ENCODE peak calls at places on chromosomes 11 and 22, in six cellular contexts. S, N, O, W, U and A are unnamed samples.

GRCh38 chr11:46375392-46376101 is 5.9 kb upstream of the MDK start:
- DNase-seq in U (no peak), W (no peak), N (no peak), O (no peak), S (no peak), A (no peak)

GRCh38 chr22:39296535-39296934 is 22.9 kb downstream of the RPL3 start:
- DNase-seq in S (no peak), O (no peak), W (no peak), U (no peak), N (no peak), A (no peak)

GRCh38 chr22:20964799-20965103 is 2.3 kb upstream of the AIFM3 start:
- DNase-seq in U (no peak), N (no peak), W (no peak), O (no peak), S (no peak), A (no peak)

GRCh38 chr22:38760477-38761201 is 4.8 kb upstream of the SUN2 start:
- DNase-seq in U (no peak), O (no peak), W (peak; percentile 26), N (no peak), S (no peak), A (no peak)

GRCh38 chr11:96098511-96099241 is 174.8 kb upstream of the MTMR2 start:
- DNase-seq in U (no peak), S (no peak), W (no peak), O (no peak), N (no peak), A (no peak)

GRCh38 chr22:19619144-19620009 is 94.9 kb upstream of the SEPTIN5 start:
- DNase-seq in U (no peak), W (no peak), S (no peak), O (no peak), N (no peak), A (no peak)

GRCh38 chr11:23865341-23865975 is 631.4 kb upstream of the LUZP2 start:
- DNase-seq in S (no peak), N (no peak), U (no peak), W (no peak), O (no peak), A (no peak)

GRCh38 chr11:118000067-118000849 is 14.1 kb downstream of the IL10RA start:
- DNase-seq in W (no peak), O (no peak), S (no peak), N (no peak), U (no peak), A (no peak)

GRCh38 chr11:106706355-106706754 is 311.9 kb downstream of the GUCY1A2 start:
- DNase-seq in W (no peak), U (no peak), O (no peak), S (no peak), N (no peak), A (no peak)